ENCODE peak calls at places on chromosomes 12 and 14, in nine cellular contexts. J is colonic mucosa, O is neural progenitor cell, X is PC-3, N is astrocyte of the cerebellum, A is IMR-90, Q is AG04450, V is spleen, B is GM23338. E is an unnamed sample.

GRCh38 chr12:53603804-53604203 is 22.4 kb downstream of the ATF7 start:
- DNase-seq in J (no peak), O (no peak), X (no peak), N (no peak), A (no peak), Q (no peak), V (no peak), B (no peak), E (no peak)

GRCh38 chr12:2402180-2402579 is 349.4 kb downstream of the CACNA1C start:
- DNase-seq in J (no peak), O (no peak), X (no peak), N (no peak), A (no peak), Q (no peak), V (no peak), B (no peak), E (no peak)

GRCh38 chr14:75968461-75968860 is 13.3 kb downstream of the TGFB3 start:
- DNase-seq in J (no peak), O (no peak), X (no peak), N (no peak), A (no peak), Q (no peak), V (no peak), B (no peak), E (no peak)

GRCh38 chr12:51199546-51199945 is 18.3 kb downstream of the POU6F1 start:
- DNase-seq in J (no peak), O (no peak), X (no peak), N (no peak), A (no peak), Q (no peak), V (no peak), B (no peak), E (no peak)

GRCh38 chr12:127214196-127214595 is 1052.8 kb upstream of the TMEM132C start:
- DNase-seq in J (no peak), O (no peak), X (no peak), N (no peak), A (no peak), Q (no peak), V (no peak), B (no peak), E (no peak)

GRCh38 chr12:22657538-22657937 is 32.6 kb downstream of the ETNK1 start:
- DNase-seq in J (no peak), O (no peak), X (no peak), N (no peak), A (peak), Q (no peak), V (no peak), B (no peak), E (peak)

GRCh38 chr12:22640851-22641250 is 15.9 kb downstream of the ETNK1 start:
- DNase-seq in J (no peak), O (no peak), X (no peak), N (no peak), A (no peak), Q (no peak), V (no peak), B (no peak), E (no peak)

GRCh38 chr12:98123186-98123585 is 392.2 kb upstream of the TMPO start:
- DNase-seq in J (no peak), O (no peak), X (no peak), N (no peak), A (no peak), Q (no peak), V (no peak), B (no peak), E (no peak)

GRCh38 chr12:63317447-63317846 is 166.4 kb upstream of the AVPR1A start:
- DNase-seq in J (no peak), O (no peak), X (no peak), N (no peak), A (no peak), Q (no peak), V (no peak), B (no peak), E (no peak)

DNA sequence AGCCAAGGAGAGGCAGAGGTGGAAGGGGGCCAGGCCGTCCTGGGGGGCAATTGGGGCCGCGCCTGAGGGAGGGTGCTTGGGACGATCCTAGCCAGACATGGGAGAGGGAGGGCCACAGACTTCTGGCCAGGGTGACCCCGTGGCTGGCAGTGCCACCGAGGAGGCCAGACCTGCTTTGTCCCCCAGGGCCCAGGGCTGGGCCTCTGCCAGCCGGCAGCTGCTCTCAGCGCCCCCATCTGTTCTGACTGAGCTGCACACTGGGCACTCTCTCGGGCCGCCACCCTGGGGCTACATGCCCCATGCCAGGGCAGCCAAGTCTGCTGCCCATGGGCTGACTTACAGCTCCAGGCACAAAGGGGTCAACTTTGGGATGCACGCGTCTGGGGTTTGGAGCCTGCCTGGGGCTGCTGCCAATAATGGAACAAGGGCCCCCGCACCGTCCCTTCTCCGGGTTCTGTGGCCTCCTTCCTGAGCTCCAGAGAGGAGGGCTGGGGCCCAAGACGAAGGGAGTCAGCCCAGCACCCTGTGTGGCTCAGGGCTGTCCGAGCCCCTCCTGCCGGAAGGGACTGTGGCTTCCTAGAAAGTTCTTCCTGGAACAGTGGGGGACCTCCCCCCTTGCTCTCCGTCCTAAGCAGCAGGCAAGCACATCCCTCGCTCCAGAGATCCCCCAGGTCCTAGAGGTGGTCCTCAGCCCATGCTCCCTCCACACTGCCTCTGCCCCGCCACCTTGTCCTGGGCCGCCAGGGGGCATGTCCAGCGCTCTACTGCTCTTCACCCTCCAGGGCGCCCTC is 1.1 kb downstream of the ADSS1 start:
- DNase-seq in J (no peak), O (peak), X (peak), N (no peak), A (no peak), Q (no peak), V (no peak), B (peak), E (no peak)
- TF ChIP-seq CTCF in J (no peak), O (peak), X (peak), N (peak), A (peak), Q (peak), V (no peak), B (peak), E (peak)

DNA sequence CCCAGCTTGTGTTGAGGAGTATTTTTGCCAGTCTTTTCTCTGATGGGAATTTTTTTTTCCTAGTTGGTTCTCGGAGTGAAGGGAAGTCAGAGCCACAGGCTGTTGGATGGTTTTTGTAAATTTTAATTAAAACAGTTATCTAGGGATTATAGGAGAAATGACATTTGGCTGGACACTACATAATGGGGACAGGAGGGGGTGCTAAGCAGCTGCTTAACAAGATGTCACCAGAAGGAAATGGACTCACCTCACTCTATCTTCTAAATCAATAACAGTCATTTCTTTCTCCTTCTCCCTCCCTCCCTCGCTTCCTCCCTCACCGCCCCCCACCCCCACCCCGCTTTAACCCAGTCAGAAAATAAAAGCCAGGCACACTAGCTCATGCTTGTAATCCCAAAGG is 93.4 kb upstream of the TMEM233 start:
- DNase-seq in J (no peak), O (no peak), X (peak), N (no peak), A (no peak), Q (no peak), V (no peak), B (peak), E (no peak)
- TF ChIP-seq CTCF in J (no peak), O (peak), X (no peak), N (no peak), A (no peak), Q (no peak), V (no peak), B (peak), E (no peak)

GRCh38 chr12:40375076-40375475 is 150.3 kb downstream of the LRRK2 start:
- DNase-seq in J (no peak), O (no peak), X (peak), N (no peak), A (peak), Q (no peak), V (no peak), B (peak), E (no peak)
- TF ChIP-seq CTCF in J (no peak), O (peak), X (peak), N (no peak), A (peak), Q (peak), V (no peak), B (peak), E (no peak)

GRCh38 chr14:68140111-68140741 is 320.6 kb downstream of the RAD51B start:
- DNase-seq in J (peak), O (peak), X (peak), N (peak), A (peak), Q (peak), V (no peak), B (peak), E (peak)

GRCh38 chr14:68140801-68141200 is 321.2 kb downstream of the RAD51B start:
- DNase-seq in J (no peak), O (no peak), X (no peak), N (no peak), A (no peak), Q (no peak), V (no peak), B (no peak), E (no peak)

GRCh38 chr14:68141531-68142088 is 322.0 kb downstream of the RAD51B start:
- DNase-seq in J (no peak), O (no peak), X (peak), N (no peak), A (peak), Q (no peak), V (no peak), B (no peak), E (no peak)

GRCh38 chr14:68137704-68138619 is 318.4 kb downstream of the RAD51B start:
- DNase-seq in J (peak), O (peak), X (peak), N (peak), A (peak), Q (peak), V (no peak), B (peak), E (peak)

GRCh38 chr14:68139466-68140110 is 320.0 kb downstream of the RAD51B start:
- DNase-seq in J (no peak), O (no peak), X (peak), N (no peak), A (no peak), Q (no peak), V (no peak), B (no peak), E (no peak)
- TF ChIP-seq CTCF in J (no peak), O (no peak), X (no peak), N (no peak), A (no peak), Q (no peak), V (no peak), B (no peak), E (no peak)

DNA sequence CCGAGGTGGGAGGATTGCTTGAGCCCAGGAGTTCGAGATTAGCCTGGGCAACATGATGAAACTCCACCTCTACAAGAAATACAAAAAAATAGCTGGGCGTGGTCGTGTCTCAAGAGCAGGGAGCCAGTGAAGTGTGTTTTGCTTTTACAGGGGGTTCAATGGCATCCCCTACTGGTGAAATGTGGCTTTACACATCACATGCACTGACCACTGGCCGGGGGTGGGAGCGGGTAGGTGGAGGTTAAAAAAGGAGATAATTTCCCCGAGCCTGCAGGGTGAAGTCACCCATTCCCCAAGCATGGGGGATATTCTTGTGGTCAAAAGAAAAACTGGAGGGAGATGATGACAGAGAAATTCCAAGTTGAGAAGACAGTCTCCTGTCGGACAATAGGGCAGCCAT is 63.6 kb upstream of the PWP1 start:
- DNase-seq in J (no peak), O (peak), X (peak), N (no peak), A (peak), Q (no peak), V (no peak), B (peak), E (no peak)
- TF ChIP-seq CTCF in J (peak), O (peak), X (peak), N (peak), A (peak), Q (peak), V (peak), B (peak), E (peak)

DNA sequence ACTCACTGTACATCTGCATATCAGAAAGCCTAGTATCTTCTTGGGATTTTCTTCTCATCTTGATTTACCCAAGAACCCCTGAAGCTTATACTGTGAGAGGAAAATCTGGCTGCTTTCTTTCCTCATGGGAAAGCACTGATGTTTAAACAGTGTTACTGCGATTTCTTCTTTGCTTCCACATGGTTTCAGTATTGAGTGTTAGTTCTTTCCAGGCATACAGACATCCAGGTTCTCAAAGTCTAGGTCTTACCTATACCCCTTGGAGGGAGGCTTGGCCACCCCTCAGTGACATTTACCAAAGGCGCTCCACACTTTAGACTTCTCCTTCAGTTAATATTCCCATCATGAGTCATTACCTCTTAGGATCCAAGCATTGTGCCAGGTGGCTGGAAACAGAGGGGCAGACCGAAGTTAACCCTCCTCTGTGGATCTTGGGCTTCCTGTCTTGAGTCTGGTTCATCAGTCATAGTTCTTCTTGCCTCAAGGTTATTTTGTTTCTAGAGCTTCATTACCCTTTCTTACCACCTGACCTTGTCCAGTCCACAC is 79.1 kb downstream of the TMEM117 start:
- DNase-seq in J (no peak), O (peak), X (peak), N (no peak), A (no peak), Q (no peak), V (no peak), B (peak), E (no peak)
- TF ChIP-seq CTCF in J (no peak), O (peak), X (peak), N (peak), A (no peak), Q (no peak), V (no peak), B (peak), E (no peak)

GRCh38 chr12:7075931-7076330 is 15.4 kb downstream of the C1S start:
- DNase-seq in J (no peak), O (no peak), X (no peak), N (no peak), A (peak), Q (peak), V (no peak), B (no peak), E (no peak)

GRCh38 chr12:7076493-7076892 is 15.8 kb downstream of the C1R start:
- DNase-seq in J (no peak), O (no peak), X (no peak), N (no peak), A (no peak), Q (no peak), V (no peak), B (no peak), E (no peak)

GRCh38 chr12:7075518-7075917 is 15.0 kb downstream of the C1S start:
- DNase-seq in J (no peak), O (no peak), X (no peak), N (no peak), A (no peak), Q (no peak), V (no peak), B (no peak), E (no peak)

GRCh38 chr12:7079826-7080125 is 12.5 kb downstream of the C1R start:
- DNase-seq in J (no peak), O (no peak), X (peak), N (no peak), A (peak), Q (peak), V (no peak), B (no peak), E (peak)

DNA sequence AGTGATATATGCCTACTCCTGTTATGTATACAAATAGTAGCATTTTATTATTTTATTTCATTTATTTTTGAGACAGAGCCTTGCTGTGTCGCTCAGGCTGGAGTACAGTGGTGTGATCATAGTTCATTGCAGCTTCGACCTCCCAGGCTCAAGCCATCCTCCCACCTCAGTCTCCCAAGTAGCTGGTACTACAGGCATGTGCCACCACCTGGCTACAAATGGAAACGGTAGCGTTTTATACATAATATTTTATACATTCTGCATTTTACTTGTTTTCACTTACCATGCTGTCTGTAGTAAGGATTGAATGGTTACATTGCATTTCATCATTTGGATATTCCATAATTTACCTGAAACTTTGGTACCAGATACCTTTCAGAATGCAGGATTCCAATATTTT is 14.1 kb downstream of the C1R start:
- DNase-seq in J (no peak), O (no peak), X (peak), N (no peak), A (no peak), Q (no peak), V (no peak), B (no peak), E (no peak)
- TF ChIP-seq CTCF in J (no peak), O (no peak), X (peak), N (no peak), A (no peak), Q (no peak), V (no peak), B (no peak), E (no peak)

GRCh38 chr12:125786143-125786542 is 720.9 kb downstream of the AACS start:
- DNase-seq in J (no peak), O (no peak), X (no peak), N (no peak), A (no peak), Q (no peak), V (no peak), B (no peak), E (no peak)
- TF ChIP-seq CTCF in J (no peak), O (no peak), X (no peak), N (no peak), A (no peak), Q (no peak), V (no peak), B (no peak), E (no peak)

DNA sequence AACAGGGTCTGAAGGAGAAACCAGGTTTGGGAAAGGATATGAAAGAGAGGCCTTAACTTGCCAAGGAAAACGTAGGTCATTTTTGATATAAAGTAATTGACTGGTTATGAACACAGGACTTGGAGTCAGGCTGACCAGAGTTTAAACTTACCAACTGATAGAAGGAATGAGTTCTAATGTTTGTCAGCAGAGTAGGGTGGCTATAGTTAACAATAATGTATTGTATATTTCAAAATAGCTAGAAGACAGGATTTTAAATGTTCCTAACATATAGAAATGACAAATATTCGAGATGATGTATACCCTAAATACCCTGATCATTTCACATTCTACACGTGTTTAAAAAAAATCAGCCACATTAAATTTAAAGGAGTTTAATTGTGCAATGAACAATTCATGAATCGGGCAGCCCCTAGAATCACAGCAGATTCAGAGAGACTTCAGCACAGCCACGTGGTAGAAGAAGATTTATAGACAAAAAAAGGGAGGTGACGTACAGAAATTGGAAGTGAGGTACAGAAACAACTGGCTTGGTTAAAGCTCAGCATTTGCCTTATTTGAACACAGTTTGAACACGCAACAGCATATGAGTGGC is 52.5 kb upstream of the PLEKHG7 start:
- DNase-seq in J (no peak), O (no peak), X (no peak), N (no peak), A (no peak), Q (no peak), V (no peak), B (no peak), E (no peak)
- TF ChIP-seq CTCF in J (peak), O (no peak), X (peak), N (no peak), A (no peak), Q (no peak), V (no peak), B (no peak), E (no peak)